ENCODE peak calls at places on chromosome 22, in five cellular contexts. One of them, this sample, is unnamed.

GRCh38 chr22:27993201-27993635 is 74.2 kb upstream of the PITPNB start:
- DNase-seq in CD4-positive, CD25-positive, alpha-beta regulatory T cell: no peak
- DNase-seq in amniotic stem cell: no peak
- DNase-seq in stimulated activated CD4-positive, alpha-beta T cell treated with anti-CD3 and anti-CD28 coated beads, TNF-alpha, amount 100 ng/mL, for 1 hour: no peak
- DNase-seq in cardiac fibroblast: no peak
- DNase-seq in this sample: peak; percentile 72

GRCh38 chr22:42490244-42490832 is 29.3 kb downstream of the RRP7A start:
- DNase-seq in CD4-positive, CD25-positive, alpha-beta regulatory T cell: no peak
- DNase-seq in amniotic stem cell: no peak
- DNase-seq in cardiac fibroblast: no peak
- DNase-seq in stimulated activated CD4-positive, alpha-beta T cell treated with anti-CD3 and anti-CD28 coated beads, TNF-alpha, amount 100 ng/mL, for 1 hour: no peak
- DNase-seq in this sample: no peak

GRCh38 chr22:27972732-27973698 is 54.0 kb upstream of the PITPNB start:
- DNase-seq in stimulated activated CD4-positive, alpha-beta T cell treated with anti-CD3 and anti-CD28 coated beads, TNF-alpha, amount 100 ng/mL, for 1 hour: no peak
- DNase-seq in cardiac fibroblast: no peak
- DNase-seq in CD4-positive, CD25-positive, alpha-beta regulatory T cell: no peak
- DNase-seq in amniotic stem cell: no peak
- DNase-seq in this sample: no peak

GRCh38 chr22:46737976-46738641 is at the start of gene CERK:
- DNase-seq in stimulated activated CD4-positive, alpha-beta T cell treated with anti-CD3 and anti-CD28 coated beads, TNF-alpha, amount 100 ng/mL, for 1 hour: peak; percentile 36
- DNase-seq in amniotic stem cell: no peak
- DNase-seq in CD4-positive, CD25-positive, alpha-beta regulatory T cell: peak; percentile 63
- DNase-seq in cardiac fibroblast: peak; percentile 64
- DNase-seq in this sample: peak; percentile 93

GRCh38 chr22:22748297-22748743 is 103.9 kb downstream of the GGTLC2 start:
- DNase-seq in cardiac fibroblast: peak; percentile 82
- DNase-seq in amniotic stem cell: peak; percentile 16
- DNase-seq in stimulated activated CD4-positive, alpha-beta T cell treated with anti-CD3 and anti-CD28 coated beads, TNF-alpha, amount 100 ng/mL, for 1 hour: peak; percentile 12
- DNase-seq in CD4-positive, CD25-positive, alpha-beta regulatory T cell: peak; percentile 24
- DNase-seq in this sample: no peak

GRCh38 chr22:20864186-20864908 is 5.5 kb downstream of the SNAP29 start:
- DNase-seq in stimulated activated CD4-positive, alpha-beta T cell treated with anti-CD3 and anti-CD28 coated beads, TNF-alpha, amount 100 ng/mL, for 1 hour: no peak
- DNase-seq in amniotic stem cell: no peak
- DNase-seq in CD4-positive, CD25-positive, alpha-beta regulatory T cell: no peak
- DNase-seq in cardiac fibroblast: peak; percentile 27
- DNase-seq in this sample: no peak

GRCh38 chr22:40183029-40183581 is 5.4 kb downstream of the TNRC6B start:
- DNase-seq in CD4-positive, CD25-positive, alpha-beta regulatory T cell: peak; percentile 21
- DNase-seq in amniotic stem cell: peak; percentile 73
- DNase-seq in stimulated activated CD4-positive, alpha-beta T cell treated with anti-CD3 and anti-CD28 coated beads, TNF-alpha, amount 100 ng/mL, for 1 hour: no peak
- DNase-seq in cardiac fibroblast: peak; percentile 87
- DNase-seq in this sample: no peak

GRCh38 chr22:20399866-20400605 is 6.1 kb downstream of the ZNF74 start:
- DNase-seq in CD4-positive, CD25-positive, alpha-beta regulatory T cell: no peak
- DNase-seq in cardiac fibroblast: no peak
- DNase-seq in stimulated activated CD4-positive, alpha-beta T cell treated with anti-CD3 and anti-CD28 coated beads, TNF-alpha, amount 100 ng/mL, for 1 hour: no peak
- DNase-seq in amniotic stem cell: no peak
- DNase-seq in this sample: no peak

GRCh38 chr22:37525073-37525745 is 6.0 kb upstream of the CARD10 start:
- DNase-seq in amniotic stem cell: peak; percentile 87
- DNase-seq in stimulated activated CD4-positive, alpha-beta T cell treated with anti-CD3 and anti-CD28 coated beads, TNF-alpha, amount 100 ng/mL, for 1 hour: no peak
- DNase-seq in CD4-positive, CD25-positive, alpha-beta regulatory T cell: no peak
- DNase-seq in cardiac fibroblast: peak; percentile 83
- DNase-seq in this sample: no peak